ENCODE peak calls at places on chromosomes 2 and 18, in seven cellular contexts. One of them, this sample, is unnamed.

GRCh38 chr2:155393406-155393805 is 694.9 kb downstream of the KCNJ3 start:
- DNase-seq in fibroblast of the conjunctiva: no peak
- DNase-seq in activated CD4-positive, alpha-beta T cell treated with anti-CD3 and anti-CD28 coated beads, Interleukin-2, amount 50 U/mL, for 1 hour: no peak
- DNase-seq in progenitor cell of endocrine pancreas: no peak
- DNase-seq in pancreas: no peak
- DNase-seq in GM12878: no peak
- DNase-seq in M059J: no peak
- DNase-seq in this sample: no peak

GRCh38 chr2:11533278-11534077 is at the start of gene GREB1:
- DNase-seq in M059J: peak; percentile 30
- DNase-seq in pancreas: no peak
- DNase-seq in progenitor cell of endocrine pancreas: no peak
- DNase-seq in activated CD4-positive, alpha-beta T cell treated with anti-CD3 and anti-CD28 coated beads, Interleukin-2, amount 50 U/mL, for 1 hour: no peak
- DNase-seq in fibroblast of the conjunctiva: no peak
- DNase-seq in GM12878: no peak
- DNase-seq in this sample: peak; percentile 28

GRCh38 chr18:1092228-1092627 is 187.6 kb downstream of the ADCYAP1 start:
- DNase-seq in fibroblast of the conjunctiva: no peak
- DNase-seq in GM12878: no peak
- DNase-seq in M059J: peak; percentile 15
- DNase-seq in progenitor cell of endocrine pancreas: peak; percentile 22
- DNase-seq in activated CD4-positive, alpha-beta T cell treated with anti-CD3 and anti-CD28 coated beads, Interleukin-2, amount 50 U/mL, for 1 hour: no peak
- DNase-seq in pancreas: peak; percentile 30
- DNase-seq in this sample: no peak

GRCh38 chr18:36158261-36158867 is 28.7 kb downstream of the ELP2 start:
- DNase-seq in fibroblast of the conjunctiva: peak; percentile 35
- DNase-seq in M059J: peak; percentile 72
- DNase-seq in activated CD4-positive, alpha-beta T cell treated with anti-CD3 and anti-CD28 coated beads, Interleukin-2, amount 50 U/mL, for 1 hour: no peak
- DNase-seq in progenitor cell of endocrine pancreas: no peak
- DNase-seq in GM12878: no peak
- DNase-seq in pancreas: no peak
- DNase-seq in this sample: no peak

GRCh38 chr2:19865151-19865550 is 36.6 kb downstream of the TTC32 start:
- DNase-seq in activated CD4-positive, alpha-beta T cell treated with anti-CD3 and anti-CD28 coated beads, Interleukin-2, amount 50 U/mL, for 1 hour: no peak
- DNase-seq in pancreas: no peak
- DNase-seq in GM12878: no peak
- DNase-seq in fibroblast of the conjunctiva: no peak
- DNase-seq in M059J: peak; percentile 12
- DNase-seq in progenitor cell of endocrine pancreas: no peak
- DNase-seq in this sample: no peak

GRCh38 chr2:47644351-47644750 is 138.6 kb upstream of the MSH6 start:
- DNase-seq in GM12878: no peak
- DNase-seq in M059J: no peak
- DNase-seq in progenitor cell of endocrine pancreas: no peak
- DNase-seq in pancreas: no peak
- DNase-seq in activated CD4-positive, alpha-beta T cell treated with anti-CD3 and anti-CD28 coated beads, Interleukin-2, amount 50 U/mL, for 1 hour: no peak
- DNase-seq in fibroblast of the conjunctiva: no peak
- DNase-seq in this sample: no peak

GRCh38 chr2:241616168-241617125 is 20.5 kb downstream of the THAP4 start:
- DNase-seq in activated CD4-positive, alpha-beta T cell treated with anti-CD3 and anti-CD28 coated beads, Interleukin-2, amount 50 U/mL, for 1 hour: no peak
- DNase-seq in GM12878: no peak
- DNase-seq in pancreas: no peak
- DNase-seq in M059J: no peak
- DNase-seq in progenitor cell of endocrine pancreas: no peak
- DNase-seq in fibroblast of the conjunctiva: no peak
- DNase-seq in this sample: no peak

GRCh38 chr2:109171444-109172334 is 42.7 kb downstream of the SH3RF3 start:
- DNase-seq in GM12878: no peak
- DNase-seq in activated CD4-positive, alpha-beta T cell treated with anti-CD3 and anti-CD28 coated beads, Interleukin-2, amount 50 U/mL, for 1 hour: no peak
- DNase-seq in pancreas: no peak
- DNase-seq in M059J: peak; percentile 96
- DNase-seq in fibroblast of the conjunctiva: peak; percentile 81
- DNase-seq in progenitor cell of endocrine pancreas: no peak
- DNase-seq in this sample: peak; percentile 96

GRCh38 chr2:155310589-155310988 is 612.1 kb downstream of the KCNJ3 start:
- DNase-seq in GM12878: no peak
- DNase-seq in activated CD4-positive, alpha-beta T cell treated with anti-CD3 and anti-CD28 coated beads, Interleukin-2, amount 50 U/mL, for 1 hour: no peak
- DNase-seq in pancreas: no peak
- DNase-seq in fibroblast of the conjunctiva: peak; percentile 14
- DNase-seq in progenitor cell of endocrine pancreas: no peak
- DNase-seq in M059J: peak; percentile 1
- DNase-seq in this sample: no peak

GRCh38 chr2:233824373-233824772 is 30.0 kb downstream of the HJURP start:
- DNase-seq in activated CD4-positive, alpha-beta T cell treated with anti-CD3 and anti-CD28 coated beads, Interleukin-2, amount 50 U/mL, for 1 hour: no peak
- DNase-seq in GM12878: no peak
- DNase-seq in M059J: no peak
- DNase-seq in pancreas: no peak
- DNase-seq in fibroblast of the conjunctiva: no peak
- DNase-seq in progenitor cell of endocrine pancreas: no peak
- DNase-seq in this sample: no peak